ENCODE peak calls at places on chromosome 15, in six cellular contexts. X is HCT116, O is DND-41, W is H9, C is GM23338, U is neural progenitor cell. I is an unnamed sample.

GRCh38 chr15:64630403-64631107 is 144.8 kb downstream of the RBPMS2 start:
- DNase-seq in X (no peak), O (no peak), W (no peak), C (peak), U (no peak), I (no peak)

GRCh38 chr15:63048986-63049665 is 6.6 kb downstream of the TPM1 start:
- DNase-seq in X (no peak), O (peak), W (peak), C (peak), U (peak), I (peak)

GRCh38 chr15:93974804-93975481 is 256.4 kb upstream of the MCTP2 start:
- DNase-seq in X (peak), O (no peak), W (peak), C (peak), U (peak), I (no peak)

GRCh38 chr15:64209680-64210334 is 47.0 kb upstream of the PPIB start:
- DNase-seq in X (peak), O (no peak), W (no peak), C (peak), U (no peak), I (peak)

GRCh38 chr15:52528465-52529288 is at the start of gene MYO5A:
- DNase-seq in X (peak), O (peak), W (peak), C (peak), U (peak), I (peak)

GRCh38 chr15:44441095-44441501 is 13.7 kb downstream of the CTDSPL2 start:
- DNase-seq in X (no peak), O (no peak), W (no peak), C (peak), U (no peak), I (peak)

GRCh38 chr15:57165992-57166391 is 210.3 kb upstream of the CGNL1 start:
- DNase-seq in X (no peak), O (no peak), W (no peak), C (no peak), U (no peak), I (peak)

GRCh38 chr15:63367390-63367789 is 14.3 kb downstream of the CA12 start:
- DNase-seq in X (no peak), O (no peak), W (no peak), C (no peak), U (no peak), I (no peak)

GRCh38 chr15:96326551-96327154 is 3.8 kb upstream of the NR2F2 start:
- DNase-seq in X (no peak), O (no peak), W (peak), C (peak), U (peak), I (peak)

GRCh38 chr15:57611938-57612337 is 20.2 kb downstream of the MYZAP start:
- DNase-seq in X (peak), O (no peak), W (no peak), C (peak), U (peak), I (no peak)

GRCh38 chr15:76056931-76057330 is 2.9 kb upstream of the TMEM266 start:
- DNase-seq in X (no peak), O (no peak), W (no peak), C (no peak), U (no peak), I (no peak)

GRCh38 chr15:70324001-70324974 is 226.6 kb upstream of the TLE3 start:
- DNase-seq in X (no peak), O (no peak), W (no peak), C (no peak), U (no peak), I (no peak)

GRCh38 chr15:55685292-55685691 is 57.7 kb downstream of the PRTG start:
- DNase-seq in X (no peak), O (no peak), W (no peak), C (no peak), U (no peak), I (no peak)

GRCh38 chr15:85178366-85178765 is 196.7 kb downstream of the PDE8A start:
- DNase-seq in X (no peak), O (no peak), W (no peak), C (no peak), U (no peak), I (no peak)

GRCh38 chr15:63348392-63348791 is 33.3 kb downstream of the CA12 start:
- DNase-seq in X (no peak), O (no peak), W (no peak), C (no peak), U (no peak), I (peak)

GRCh38 chr15:20340331-20340811 is 201.2 kb downstream of the GOLGA6L6 start:
- DNase-seq in X (no peak), O (peak), W (peak), C (no peak), U (no peak), I (peak)

GRCh38 chr15:62606376-62607164 is 436.0 kb upstream of the TPM1 start:
- DNase-seq in X (peak), O (no peak), W (no peak), C (no peak), U (no peak), I (peak)

GRCh38 chr15:73560501-73561117 is 72.6 kb downstream of the NPTN start:
- DNase-seq in X (peak), O (peak), W (no peak), C (peak), U (peak), I (no peak)

GRCh38 chr15:86106306-86106705 is 26.6 kb downstream of the AGBL1 start:
- DNase-seq in X (no peak), O (no peak), W (no peak), C (no peak), U (no peak), I (no peak)

GRCh38 chr15:25057574-25057973 is 102.8 kb downstream of the SNRPN start:
- DNase-seq in X (no peak), O (peak), W (peak), C (no peak), U (no peak), I (peak)

GRCh38 chr15:97692317-97693015 is 268.0 kb upstream of the ARRDC4 start:
- DNase-seq in X (no peak), O (no peak), W (no peak), C (no peak), U (no peak), I (no peak)

GRCh38 chr15:41493205-41493901 is at the start of gene ITPKA:
- DNase-seq in X (no peak), O (peak), W (peak), C (peak), U (peak), I (peak)

GRCh38 chr15:83053151-83053550 is 13.9 kb downstream of the BTBD1 start:
- DNase-seq in X (no peak), O (no peak), W (no peak), C (no peak), U (no peak), I (peak)

GRCh38 chr15:101201411-101202174 is 50.3 kb downstream of the CHSY1 start:
- DNase-seq in X (peak), O (peak), W (peak), C (peak), U (peak), I (peak)

GRCh38 chr15:57922780-57923179 is 142.7 kb downstream of the ALDH1A2 start:
- DNase-seq in X (peak), O (no peak), W (no peak), C (no peak), U (no peak), I (no peak)

GRCh38 chr15:29840928-29841327 is 18.7 kb upstream of the TJP1 start:
- DNase-seq in X (no peak), O (no peak), W (no peak), C (no peak), U (no peak), I (no peak)

GRCh38 chr15:39227001-39227400 is 353.9 kb upstream of the THBS1 start:
- DNase-seq in X (no peak), O (no peak), W (no peak), C (no peak), U (no peak), I (no peak)

GRCh38 chr15:33934396-33934795 is 33.9 kb upstream of the CHRM5 start:
- DNase-seq in X (no peak), O (no peak), W (no peak), C (no peak), U (no peak), I (peak)

GRCh38 chr15:28934645-28935044 is 48.9 kb downstream of the APBA2 start:
- DNase-seq in X (no peak), O (no peak), W (no peak), C (no peak), U (no peak), I (no peak)

GRCh38 chr15:25416693-25417092 is 22.1 kb downstream of the UBE3A start:
- DNase-seq in X (no peak), O (no peak), W (no peak), C (no peak), U (peak), I (no peak)

GRCh38 chr15:78509726-78510312 is 2.4 kb downstream of the HYKK start:
- DNase-seq in X (no peak), O (no peak), W (no peak), C (peak), U (no peak), I (no peak)

GRCh38 chr15:78508272-78508671 is 895 bp downstream of the HYKK start:
- DNase-seq in X (no peak), O (no peak), W (no peak), C (no peak), U (peak), I (no peak)

GRCh38 chr15:78502641-78503040 is 4.7 kb upstream of the HYKK start:
- DNase-seq in X (no peak), O (no peak), W (no peak), C (no peak), U (no peak), I (no peak)

GRCh38 chr15:78507831-78508160 is 419 bp downstream of the HYKK start:
- DNase-seq in X (no peak), O (no peak), W (no peak), C (no peak), U (no peak), I (peak)

DNA sequence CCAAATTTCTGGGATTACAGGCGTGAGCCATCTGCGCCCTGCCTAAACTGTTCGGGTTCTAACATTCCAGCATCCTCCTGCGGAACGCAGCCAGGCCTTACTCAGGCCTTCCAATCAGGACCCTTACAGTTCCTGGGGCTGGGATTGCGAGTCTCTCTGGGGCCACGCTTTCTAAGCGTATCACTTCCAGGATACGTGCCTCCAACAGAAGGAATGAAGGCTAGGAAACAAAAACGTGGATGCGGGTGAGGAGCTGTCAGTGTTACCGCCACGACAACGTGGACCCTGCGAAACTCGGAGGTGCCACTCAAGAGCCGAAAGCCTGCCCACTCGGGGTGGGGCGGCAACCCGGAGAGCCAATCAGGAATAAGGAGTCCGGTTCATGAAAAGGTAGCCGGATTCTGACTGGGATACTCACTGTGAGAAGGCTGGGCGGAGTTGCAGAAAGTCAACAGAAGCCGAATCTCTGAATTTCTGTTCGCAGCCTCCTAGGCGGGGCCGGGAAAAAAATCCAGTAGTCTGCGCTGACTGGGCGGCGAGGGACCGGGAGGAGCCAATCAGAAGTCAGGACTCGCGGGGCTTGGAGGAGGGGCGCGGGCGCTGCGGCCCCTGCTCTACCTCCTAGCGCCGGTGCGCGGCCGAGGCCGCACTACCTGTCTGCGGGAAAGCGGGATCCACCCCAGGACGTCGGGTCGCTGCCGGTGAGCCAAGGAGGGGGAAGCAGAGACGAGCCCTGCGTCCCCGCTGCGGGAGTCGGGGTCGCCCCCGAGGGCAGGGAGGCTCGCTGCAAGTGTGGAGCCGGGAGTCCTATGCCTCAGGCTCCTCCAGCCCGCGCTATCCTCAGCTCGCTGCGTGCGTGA is at the start of gene HYKK:
- DNase-seq in X (peak), O (peak), W (peak), C (peak), U (peak), I (peak)
- H3K27ac ChIP-seq in X (peak), O (peak), W (no peak), C (no peak), U (no peak), I (peak)

GRCh38 chr15:23002920-23003319 is 22.8 kb upstream of the CYFIP1 start:
- DNase-seq in X (no peak), O (no peak), W (no peak), C (no peak), U (no peak), I (no peak)

GRCh38 chr15:23003736-23004135 is 23.6 kb upstream of the CYFIP1 start:
- DNase-seq in X (no peak), O (no peak), W (no peak), C (no peak), U (no peak), I (no peak)
- TF ChIP-seq CTCF in X (no peak), O (no peak), W (no peak), C (no peak), U (no peak), I (no peak)

GRCh38 chr15:59294961-59295741 is 77.5 kb downstream of the MYO1E start:
- DNase-seq in X (peak), O (no peak), W (no peak), C (no peak), U (no peak), I (peak)

GRCh38 chr15:59298255-59298856 is 74.3 kb downstream of the MYO1E start:
- DNase-seq in X (peak), O (no peak), W (no peak), C (no peak), U (no peak), I (no peak)

GRCh38 chr15:59294574-59294960 is 78.1 kb downstream of the MYO1E start:
- DNase-seq in X (no peak), O (no peak), W (no peak), C (no peak), U (no peak), I (peak)

GRCh38 chr15:59295742-59296090 is 77.0 kb downstream of the MYO1E start:
- DNase-seq in X (no peak), O (no peak), W (no peak), C (no peak), U (no peak), I (no peak)

DNA sequence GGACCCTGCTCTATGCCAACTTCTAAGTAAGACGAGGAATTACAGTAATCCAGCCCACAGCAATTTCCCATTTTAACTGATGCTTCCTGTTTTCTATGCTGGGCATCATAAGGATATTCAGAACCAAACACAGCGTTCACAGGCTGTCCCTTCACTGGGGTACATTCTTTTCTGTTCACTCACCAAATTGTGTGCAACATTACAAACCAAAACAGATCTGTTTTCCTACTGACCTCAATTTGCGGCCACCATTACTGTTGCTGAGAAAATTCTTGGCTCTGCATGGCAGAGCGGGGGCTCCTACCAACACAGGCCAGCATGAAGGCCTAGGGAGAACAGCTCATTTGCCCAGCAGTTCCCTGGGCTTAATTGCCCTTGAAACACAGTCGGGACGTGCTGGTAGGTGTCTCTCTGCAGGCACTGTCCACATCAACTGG is 76.5 kb downstream of the MYO1E start:
- DNase-seq in X (no peak), O (no peak), W (peak), C (no peak), U (no peak), I (peak)
- H2AFZ ChIP-seq in X (no peak), O (no peak), W (no peak), C (no peak), U (no peak), I (no peak)

DNA sequence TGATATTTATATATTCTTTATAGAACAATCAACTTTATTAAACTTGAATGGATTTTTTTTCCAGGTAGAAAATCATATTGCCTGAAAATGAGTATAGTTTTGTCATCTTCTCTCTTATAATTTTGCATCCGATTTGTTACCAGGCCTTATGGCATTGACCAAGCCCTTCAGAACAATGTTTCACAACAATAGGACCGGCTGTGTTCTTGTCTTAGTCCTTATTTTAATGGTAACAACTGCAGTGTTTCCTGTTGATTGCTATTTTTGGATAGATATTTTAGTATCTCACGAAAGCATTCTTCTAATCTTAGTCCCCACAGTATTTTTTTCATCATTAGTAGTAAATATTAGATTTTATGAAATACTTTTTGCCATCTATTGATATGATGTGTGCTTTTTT is 88.1 kb upstream of the ANKRD34C start:
- DNase-seq in X (no peak), O (no peak), W (no peak), C (no peak), U (no peak), I (no peak)
- H3K27ac ChIP-seq in X (no peak), O (no peak), W (no peak), C (no peak), U (no peak), I (no peak)

DNA sequence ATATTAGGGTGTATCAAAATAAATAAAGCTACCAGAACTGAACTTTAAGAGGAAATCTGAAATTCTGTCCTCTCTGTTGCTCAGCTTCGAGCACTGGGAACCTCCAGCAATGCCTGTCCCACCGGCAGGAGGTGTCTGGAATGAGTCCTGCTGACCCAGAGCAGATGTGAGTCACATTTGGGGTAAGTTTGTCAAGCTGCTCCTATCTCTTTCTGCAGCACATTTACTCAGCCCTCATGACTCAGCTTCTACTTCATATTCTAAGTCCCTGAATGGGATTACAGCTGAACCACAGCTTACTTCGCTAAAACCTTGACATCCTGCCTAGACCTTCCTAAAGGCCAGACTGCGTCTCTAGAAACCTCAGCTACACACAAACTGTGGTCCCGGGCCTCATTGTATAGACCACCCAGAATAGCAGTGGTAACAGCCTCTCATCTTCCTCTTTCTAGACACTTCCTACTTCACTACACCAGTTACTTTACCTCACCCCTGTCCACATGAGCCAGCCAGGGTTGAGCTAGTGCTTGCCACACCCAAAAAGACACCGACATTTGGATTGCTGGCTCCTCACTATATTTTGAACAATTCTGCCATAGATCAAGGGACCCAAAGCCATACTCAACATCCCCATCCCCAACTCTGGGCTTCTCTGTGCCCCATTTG is 109.6 kb upstream of the TMCO5A start:
- DNase-seq in X (peak), O (no peak), W (no peak), C (no peak), U (no peak), I (peak)
- TF ChIP-seq CTCF in X (no peak), O (no peak), W (no peak), C (no peak), U (no peak), I (peak)

GRCh38 chr15:98873441-98874218 is 134.0 kb downstream of the PGPEP1L start:
- DNase-seq in X (peak), O (no peak), W (no peak), C (no peak), U (peak), I (peak)

GRCh38 chr15:98876461-98877369 is 130.9 kb downstream of the PGPEP1L start:
- DNase-seq in X (no peak), O (no peak), W (no peak), C (no peak), U (no peak), I (no peak)

GRCh38 chr15:98874359-98874758 is 133.2 kb downstream of the PGPEP1L start:
- DNase-seq in X (no peak), O (no peak), W (no peak), C (no peak), U (no peak), I (no peak)

GRCh38 chr15:98875309-98875708 is 132.3 kb downstream of the PGPEP1L start:
- DNase-seq in X (no peak), O (no peak), W (no peak), C (no peak), U (no peak), I (no peak)

DNA sequence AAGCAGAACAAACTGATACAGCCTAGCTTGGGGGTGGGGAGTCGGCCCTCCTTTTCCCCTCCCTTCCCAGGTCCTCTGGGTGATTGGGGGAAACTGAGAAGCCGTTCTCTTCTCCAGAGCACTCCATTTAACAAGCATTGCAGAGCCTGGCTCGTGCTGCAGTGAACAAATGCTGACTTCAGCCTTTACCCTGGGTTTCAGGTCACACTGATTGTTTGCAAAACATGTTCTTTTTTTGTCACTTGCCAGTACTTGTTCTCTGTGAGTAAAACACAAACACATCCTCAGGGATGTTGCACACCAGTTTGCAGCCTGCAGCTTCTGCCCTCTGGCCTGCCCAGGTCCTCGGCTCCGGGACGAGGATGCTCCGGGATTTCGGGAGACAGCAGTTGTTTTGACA is 132.8 kb downstream of the PGPEP1L start:
- DNase-seq in X (no peak), O (no peak), W (no peak), C (no peak), U (peak), I (no peak)
- H2AFZ ChIP-seq in X (no peak), O (no peak), W (no peak), C (no peak), U (no peak), I (no peak)